ENCODE peak calls at places on chromosome 13, in six cellular contexts. A, X, Z, N, W and I are unnamed samples.

GRCh38 chr13:24178847-24179845 is 18.6 kb downstream of the SPATA13 start:
- DNase-seq in A (no peak), X (no peak), Z (peak), N (no peak), W (no peak), I (no peak)

GRCh38 chr13:32426981-32427851 is 714 bp downstream of the N4BP2L1 start:
- DNase-seq in A (no peak), X (peak), Z (peak), N (peak), W (peak), I (no peak)

GRCh38 chr13:44147222-44147621 is 226.4 kb upstream of the SERP2 start:
- DNase-seq in A (no peak), X (no peak), Z (no peak), N (no peak), W (no peak), I (no peak)

GRCh38 chr13:47038196-47038595 is 141.3 kb upstream of the HTR2A start:
- DNase-seq in A (peak), X (no peak), Z (peak), N (no peak), W (no peak), I (no peak)

GRCh38 chr13:34779171-34779570 is 162.9 kb upstream of the NBEA start:
- DNase-seq in A (no peak), X (no peak), Z (no peak), N (no peak), W (no peak), I (no peak)

GRCh38 chr13:74115138-74115537 is 19.1 kb downstream of the KLF12 start:
- DNase-seq in A (peak), X (no peak), Z (peak), N (no peak), W (no peak), I (no peak)

GRCh38 chr13:25046985-25047660 is 48.8 kb upstream of the PABPC3 start:
- DNase-seq in A (peak), X (no peak), Z (peak), N (no peak), W (no peak), I (no peak)

GRCh38 chr13:77563110-77563509 is 27.6 kb downstream of the SCEL start:
- DNase-seq in A (peak), X (no peak), Z (peak), N (no peak), W (no peak), I (no peak)

GRCh38 chr13:82791035-82791434 is 1091.2 kb downstream of the SLITRK1 start:
- DNase-seq in A (no peak), X (no peak), Z (no peak), N (no peak), W (no peak), I (no peak)

GRCh38 chr13:39777527-39778061 is 122.1 kb downstream of the COG6 start:
- DNase-seq in A (peak), X (no peak), Z (peak), N (no peak), W (no peak), I (peak)

GRCh38 chr13:93477238-93477637 is 250.6 kb downstream of the GPC6 start:
- DNase-seq in A (no peak), X (no peak), Z (peak), N (no peak), W (no peak), I (no peak)

GRCh38 chr13:103694033-103694432 is 627.8 kb upstream of the SLC10A2 start:
- DNase-seq in A (no peak), X (no peak), Z (no peak), N (no peak), W (no peak), I (no peak)

GRCh38 chr13:38922170-38922569 is 68.5 kb downstream of the STOML3 start:
- DNase-seq in A (no peak), X (no peak), Z (no peak), N (no peak), W (no peak), I (no peak)

GRCh38 chr13:19646062-19646461 is 12.6 kb downstream of the MPHOSPH8 start:
- DNase-seq in A (no peak), X (no peak), Z (no peak), N (no peak), W (no peak), I (no peak)

GRCh38 chr13:42047561-42048322 is 706 bp upstream of the DGKH start:
- DNase-seq in A (peak), X (peak), Z (peak), N (peak), W (peak), I (no peak)

GRCh38 chr13:34458756-34459462 is 483.2 kb upstream of the NBEA start:
- DNase-seq in A (peak), X (no peak), Z (no peak), N (no peak), W (no peak), I (no peak)

GRCh38 chr13:33312150-33312908 is 26.8 kb upstream of the STARD13 start:
- DNase-seq in A (peak), X (no peak), Z (peak), N (no peak), W (no peak), I (no peak)

GRCh38 chr13:20799726-20800416 is 26.1 kb upstream of the EEF1AKMT1 start:
- DNase-seq in A (peak), X (no peak), Z (peak), N (no peak), W (no peak), I (no peak)

DNA sequence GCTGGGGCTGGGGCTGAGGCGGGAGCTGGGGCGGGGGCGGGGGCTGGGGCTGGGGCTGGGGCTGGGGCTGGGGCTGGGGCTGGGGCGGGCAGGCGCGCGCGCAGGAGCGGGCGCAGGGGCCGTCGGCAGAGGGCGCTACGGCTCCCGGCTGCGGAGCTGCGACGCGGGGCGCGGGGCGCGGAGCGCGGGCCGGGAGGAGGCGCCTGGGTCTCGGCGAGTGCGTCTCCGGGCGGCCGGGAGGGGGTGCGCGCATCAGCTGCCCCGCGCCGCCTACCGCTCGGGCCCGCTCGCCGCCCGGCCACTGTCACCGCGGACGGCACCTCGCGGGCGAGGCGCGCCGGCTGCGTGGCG is 416 bp upstream of the MTUS2 start:
- DNase-seq in A (peak), X (peak), Z (peak), N (no peak), W (no peak), I (no peak)
- H3K4me3 ChIP-seq in A (no peak), X (no peak), Z (peak), N (no peak), W (peak), I (no peak)

DNA sequence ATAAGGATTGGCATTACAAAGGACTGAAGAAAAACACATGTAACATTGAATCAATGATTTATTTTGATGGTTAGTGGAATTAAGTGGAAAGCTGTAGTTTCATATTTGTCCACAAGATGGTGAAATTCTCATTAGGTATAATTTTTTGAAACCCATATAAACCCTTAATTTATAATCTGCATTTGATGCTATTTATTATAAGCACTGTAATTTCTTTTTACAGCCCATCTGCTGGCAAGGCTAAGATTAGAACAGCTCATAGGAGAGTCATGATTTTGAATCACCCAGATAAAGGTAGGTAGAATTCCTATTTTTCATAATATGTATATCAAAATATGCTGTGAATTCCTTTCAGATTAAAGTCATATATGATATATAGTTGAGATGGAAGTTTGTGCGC is 62.2 kb downstream of the DNAJC15 start:
- DNase-seq in A (peak), X (no peak), Z (peak), N (no peak), W (no peak), I (no peak)
- TF ChIP-seq CTCF in A (peak), X (peak), Z (peak), N (peak), W (peak), I (peak)

DNA sequence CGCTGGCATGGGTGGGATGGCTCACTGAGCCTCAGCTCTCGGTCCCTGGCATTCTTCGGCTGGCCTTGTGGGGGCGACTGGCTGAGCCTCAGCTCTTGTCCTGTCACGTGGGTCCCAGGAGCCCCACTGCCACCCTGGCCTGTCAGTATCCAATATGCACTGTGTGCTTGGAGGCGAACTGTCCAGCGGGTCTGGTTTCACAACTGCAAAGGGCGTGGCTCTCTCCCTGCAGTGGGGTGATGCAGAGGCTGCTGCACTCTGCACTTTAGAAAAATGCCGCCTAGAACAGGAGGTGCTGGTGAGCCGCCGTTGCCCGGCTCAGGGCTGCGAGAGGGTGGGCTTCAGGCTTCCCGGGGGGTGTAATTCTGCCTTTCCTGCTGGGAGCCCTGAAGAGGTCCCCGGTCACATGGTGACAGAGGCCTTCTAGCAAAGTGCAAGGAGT is 17.0 kb upstream of the TMEM255B start:
- DNase-seq in A (peak), X (peak), Z (peak), N (no peak), W (no peak), I (no peak)
- H3K4me3 ChIP-seq in A (no peak), X (no peak), Z (no peak), N (no peak), W (no peak), I (no peak)

GRCh38 chr13:30088312-30088855 is 219.0 kb downstream of the KATNAL1 start:
- DNase-seq in A (no peak), X (no peak), Z (peak), N (no peak), W (no peak), I (no peak)

GRCh38 chr13:30091691-30092090 is 215.7 kb downstream of the KATNAL1 start:
- DNase-seq in A (no peak), X (peak), Z (no peak), N (no peak), W (no peak), I (no peak)

GRCh38 chr13:30094015-30094533 is 213.3 kb downstream of the KATNAL1 start:
- DNase-seq in A (no peak), X (no peak), Z (no peak), N (no peak), W (no peak), I (no peak)

GRCh38 chr13:30091035-30091434 is 216.3 kb downstream of the KATNAL1 start:
- DNase-seq in A (no peak), X (no peak), Z (no peak), N (no peak), W (no peak), I (no peak)
- TF ChIP-seq CTCF in A (no peak), X (no peak), Z (no peak), N (no peak), W (no peak), I (no peak)